ENCODE peak calls at places on chromosomes 12 and 14, in eight cellular contexts. U is fibroblast of lung, G is PC-9, Z is neuronal stem cell, V is lower lobe of right lung, I is cardiac muscle cell, J is HepG2, N is K562. Y is an unnamed sample.
A peak's percentile ranks its signal among the peaks of the same experiment; 100 is the strongest.

GRCh38 chr12:43315961-43316360 is 236.0 kb downstream of the ADAMTS20 start:
- DNase-seq in U (peak; percentile 60), G (no peak), Z (no peak), V (no peak), I (no peak), J (no peak), N (no peak), Y (no peak)

GRCh38 chr12:42961395-42961794 is 371.8 kb upstream of the PRICKLE1 start:
- DNase-seq in U (peak; percentile 99), G (peak; percentile 63), Z (no peak), V (no peak), I (no peak), J (peak; percentile 35), N (no peak), Y (no peak)

GRCh38 chr12:65649126-65649525 is 175.2 kb upstream of the HMGA2 start:
- DNase-seq in U (peak; percentile 100), G (peak; percentile 27), Z (no peak), V (no peak), I (no peak), J (no peak), N (no peak), Y (no peak)

GRCh38 chr14:97022741-97023140 is 225.6 kb downstream of the VRK1 start:
- DNase-seq in U (no peak), G (no peak), Z (no peak), V (no peak), I (no peak), J (no peak), N (no peak), Y (no peak)

GRCh38 chr12:57237952-57238853 is 8.7 kb downstream of the SHMT2 start:
- DNase-seq in U (no peak), G (no peak), Z (no peak), V (peak; percentile 49), I (no peak), J (no peak), N (peak; percentile 71), Y (no peak)

GRCh38 chr14:55348766-55349453 is 62.7 kb downstream of the ATG14 start:
- DNase-seq in U (no peak), G (no peak), Z (no peak), V (no peak), I (no peak), J (no peak), N (no peak), Y (no peak)

GRCh38 chr12:45732250-45732649 is 2.7 kb downstream of the ARID2 start:
- DNase-seq in U (peak; percentile 46), G (no peak), Z (no peak), V (no peak), I (no peak), J (no peak), N (no peak), Y (peak; percentile 46)

GRCh38 chr14:94144765-94145164 is 15.4 kb upstream of the IFI27L2 start:
- DNase-seq in U (no peak), G (no peak), Z (no peak), V (peak; percentile 57), I (no peak), J (no peak), N (no peak), Y (no peak)

GRCh38 chr12:24069532-24070395 is 120.3 kb upstream of the SOX5 start:
- DNase-seq in U (peak; percentile 39), G (no peak), Z (peak; percentile 30), V (no peak), I (peak; percentile 39), J (peak; percentile 98), N (peak; percentile 9), Y (no peak)

GRCh38 chr14:20498622-20499021 is 6.7 kb upstream of the RNASE10 start:
- DNase-seq in U (no peak), G (no peak), Z (no peak), V (no peak), I (no peak), J (no peak), N (no peak), Y (no peak)

GRCh38 chr12:28162697-28163096 is 27.6 kb upstream of the CCDC91 start:
- DNase-seq in U (no peak), G (no peak), Z (no peak), V (no peak), I (no peak), J (no peak), N (no peak), Y (no peak)

GRCh38 chr12:60209521-60209920 is 613.7 kb downstream of the SLC16A7 start:
- DNase-seq in U (no peak), G (no peak), Z (no peak), V (no peak), I (no peak), J (no peak), N (no peak), Y (no peak)

GRCh38 chr14:32545858-32546210 is 216.7 kb downstream of the AKAP6 start:
- DNase-seq in U (no peak), G (no peak), Z (no peak), V (no peak), I (no peak), J (no peak), N (no peak), Y (no peak)

GRCh38 chr14:31895206-31895605 is 181.9 kb upstream of the ARHGAP5 start:
- DNase-seq in U (peak; percentile 87), G (no peak), Z (no peak), V (no peak), I (no peak), J (peak; percentile 35), N (no peak), Y (no peak)

GRCh38 chr12:111166779-111167540 is 201.9 kb downstream of the PHETA1 start:
- DNase-seq in U (no peak), G (no peak), Z (no peak), V (no peak), I (no peak), J (no peak), N (no peak), Y (no peak)

GRCh38 chr12:115998119-115998633 is 279.3 kb downstream of the MED13L start:
- DNase-seq in U (peak; percentile 51), G (peak; percentile 2), Z (peak; percentile 43), V (no peak), I (peak; percentile 59), J (peak; percentile 24), N (peak; percentile 31), Y (peak; percentile 38)

GRCh38 chr12:21852251-21852650 is 77.7 kb upstream of the KCNJ8 start:
- DNase-seq in U (peak; percentile 71), G (no peak), Z (no peak), V (no peak), I (no peak), J (no peak), N (no peak), Y (no peak)

GRCh38 chr12:39780527-39781446 is 161.2 kb upstream of the ABCD2 start:
- DNase-seq in U (no peak), G (no peak), Z (no peak), V (no peak), I (no peak), J (no peak), N (no peak), Y (no peak)

GRCh38 chr12:48800457-48800856 is 11.6 kb upstream of the ADCY6 start:
- DNase-seq in U (no peak), G (no peak), Z (no peak), V (no peak), I (no peak), J (no peak), N (no peak), Y (no peak)

GRCh38 chr12:2095878-2096277 is 43.1 kb downstream of the CACNA1C start:
- DNase-seq in U (no peak), G (no peak), Z (no peak), V (no peak), I (no peak), J (no peak), N (no peak), Y (no peak)

DNA sequence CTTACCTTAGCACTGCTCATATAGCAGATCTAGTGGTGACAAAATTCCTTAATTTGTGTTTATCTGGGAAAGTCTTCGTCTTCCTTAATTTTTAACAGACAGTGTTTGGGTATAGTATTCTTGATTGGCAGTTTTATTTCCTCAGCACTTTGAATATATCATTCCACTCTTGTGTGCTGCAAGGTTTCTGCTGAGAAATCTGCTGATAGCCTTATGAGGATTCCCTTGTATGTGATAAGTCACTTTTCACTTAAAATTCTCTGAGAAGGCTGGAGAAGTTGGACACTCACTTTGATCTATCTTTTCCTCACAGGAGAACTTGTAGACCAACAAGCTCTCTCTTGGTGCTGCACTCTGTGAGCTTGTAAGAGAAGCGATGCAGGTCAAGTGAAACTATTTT is 306.1 kb upstream of the RTL1 start:
- DNase-seq in U (no peak), G (no peak), Z (no peak), V (no peak), I (no peak), J (no peak), N (no peak), Y (no peak)
- H3K9me3 ChIP-seq in U (no peaks in the 10 kb centered on the region), G (no peaks in the 10 kb centered on the region), Z (peaks cover 2% of the 10 kb centered on the region), V (peaks cover 34% of the 10 kb centered on the region), I (no peaks in the 10 kb centered on the region), J (peaks cover 27% of the 10 kb centered on the region), N (no peaks in the 10 kb centered on the region), Y (peaks cover 17% of the 10 kb centered on the region)

GRCh38 chr12:51866324-51866723 is 17.8 kb upstream of the FIGNL2 start:
- DNase-seq in U (no peak), G (no peak), Z (no peak), V (peak; percentile 14), I (no peak), J (no peak), N (no peak), Y (no peak)

GRCh38 chr12:51867796-51868428 is 19.4 kb upstream of the FIGNL2 start:
- DNase-seq in U (no peak), G (no peak), Z (no peak), V (peak; percentile 20), I (no peak), J (no peak), N (no peak), Y (no peak)

GRCh38 chr12:51865757-51866270 is 17.3 kb upstream of the FIGNL2 start:
- DNase-seq in U (no peak), G (no peak), Z (no peak), V (peak; percentile 39), I (peak; percentile 32), J (no peak), N (no peak), Y (no peak)

GRCh38 chr12:51865470-51865745 is 16.9 kb upstream of the FIGNL2 start:
- DNase-seq in U (no peak), G (no peak), Z (no peak), V (no peak), I (no peak), J (no peak), N (no peak), Y (no peak)

GRCh38 chr12:51866762-51867161 is 18.2 kb upstream of the FIGNL2 start:
- DNase-seq in U (no peak), G (no peak), Z (no peak), V (peak; percentile 10), I (no peak), J (no peak), N (no peak), Y (no peak)
- H3K4me1 ChIP-seq in U (peaks cover 2% of the 10 kb centered on the region), G (no peaks in the 10 kb centered on the region), Z (peaks cover 60% of the 10 kb centered on the region), V (peaks cover 54% of the 10 kb centered on the region), I (peaks cover 40% of the 10 kb centered on the region), J (peaks cover 63% of the 10 kb centered on the region), N (peaks cover 2% of the 10 kb centered on the region), Y (peaks cover 9% of the 10 kb centered on the region)

GRCh38 chr12:34397591-34398365 is 375.5 kb downstream of the ALG10 start:
- DNase-seq in U (no peak), G (peak; percentile 1), Z (no peak), V (peak; percentile 23), I (no peak), J (no peak), N (peak; percentile 1), Y (no peak)
- H3K9me3 ChIP-seq in U (no peaks in the 10 kb centered on the region), G (no peaks in the 10 kb centered on the region), Z (peaks cover 90% of the 10 kb centered on the region), V (peaks cover 15% of the 10 kb centered on the region), I (no peaks in the 10 kb centered on the region), J (peaks cover 6% of the 10 kb centered on the region), N (no peaks in the 10 kb centered on the region), Y (peaks cover 8% of the 10 kb centered on the region)

GRCh38 chr12:92506891-92507290 is 195.9 kb upstream of the PLEKHG7 start:
- DNase-seq in U (no peak), G (no peak), Z (no peak), V (no peak), I (no peak), J (no peak), N (no peak), Y (no peak)
- H3K4me1 ChIP-seq in U (peaks cover 12% of the 10 kb centered on the region), G (no peaks in the 10 kb centered on the region), Z (peaks cover 21% of the 10 kb centered on the region), V (peaks cover 43% of the 10 kb centered on the region), I (no peaks in the 10 kb centered on the region), J (peaks cover 51% of the 10 kb centered on the region), N (no peaks in the 10 kb centered on the region), Y (peaks cover 42% of the 10 kb centered on the region)